ENCODE peak calls at places on chromosome 9, in five cellular contexts. One of them, this sample, is unnamed.

GRCh38 chr9:36217256-36217968 is 26.7 kb downstream of the CLTA start:
- DNase-seq in cardiac muscle cell: no peak
- DNase-seq in endodermal cell: no peak
- DNase-seq in CD8-positive, alpha-beta T cell: no peak
- DNase-seq in spleen: no peak
- DNase-seq in this sample: no peak

GRCh38 chr9:107090218-107090617 is 192.9 kb upstream of the RAD23B start:
- DNase-seq in CD8-positive, alpha-beta T cell: no peak
- DNase-seq in endodermal cell: no peak
- DNase-seq in spleen: no peak
- DNase-seq in cardiac muscle cell: no peak
- DNase-seq in this sample: no peak

GRCh38 chr9:127697575-127697974 is 9.2 kb upstream of the CFAP157 start:
- DNase-seq in CD8-positive, alpha-beta T cell: no peak
- DNase-seq in endodermal cell: no peak
- DNase-seq in spleen: no peak
- DNase-seq in cardiac muscle cell: no peak
- DNase-seq in this sample: no peak

GRCh38 chr9:80004687-80005086 is 432.9 kb downstream of the TLE4 start:
- DNase-seq in endodermal cell: no peak
- DNase-seq in CD8-positive, alpha-beta T cell: no peak
- DNase-seq in spleen: no peak
- DNase-seq in cardiac muscle cell: no peak
- DNase-seq in this sample: no peak

GRCh38 chr9:86042226-86042625 is 57.1 kb downstream of the GOLM1 start:
- DNase-seq in spleen: no peak
- DNase-seq in CD8-positive, alpha-beta T cell: no peak
- DNase-seq in cardiac muscle cell: no peak
- DNase-seq in endodermal cell: no peak
- DNase-seq in this sample: no peak

GRCh38 chr9:80072406-80072805 is 500.6 kb downstream of the TLE4 start:
- DNase-seq in cardiac muscle cell: no peak
- DNase-seq in CD8-positive, alpha-beta T cell: no peak
- DNase-seq in spleen: no peak
- DNase-seq in endodermal cell: no peak
- DNase-seq in this sample: no peak

GRCh38 chr9:129561594-129562281 is 59.2 kb downstream of the C9orf50 start:
- DNase-seq in endodermal cell: peak; percentile 57
- DNase-seq in CD8-positive, alpha-beta T cell: no peak
- DNase-seq in cardiac muscle cell: peak; percentile 48
- DNase-seq in spleen: no peak
- DNase-seq in this sample: no peak

GRCh38 chr9:85658716-85659115 is 83.0 kb downstream of the AGTPBP1 start:
- DNase-seq in cardiac muscle cell: no peak
- DNase-seq in spleen: no peak
- DNase-seq in CD8-positive, alpha-beta T cell: no peak
- DNase-seq in endodermal cell: no peak
- DNase-seq in this sample: no peak

GRCh38 chr9:14383296-14383695 is 69.4 kb upstream of the NFIB start:
- DNase-seq in spleen: no peak
- DNase-seq in CD8-positive, alpha-beta T cell: no peak
- DNase-seq in endodermal cell: no peak
- DNase-seq in cardiac muscle cell: peak; percentile 81
- DNase-seq in this sample: no peak

GRCh38 chr9:75932026-75932425 is 41.6 kb downstream of the PCSK5 start:
- DNase-seq in endodermal cell: no peak
- DNase-seq in spleen: no peak
- DNase-seq in cardiac muscle cell: no peak
- DNase-seq in CD8-positive, alpha-beta T cell: no peak
- DNase-seq in this sample: no peak

GRCh38 chr9:124506931-124507879 is at the start of gene NR5A1:
- DNase-seq in spleen: no peak
- DNase-seq in cardiac muscle cell: no peak
- DNase-seq in endodermal cell: no peak
- DNase-seq in CD8-positive, alpha-beta T cell: no peak
- DNase-seq in this sample: no peak

GRCh38 chr9:130260816-130261765 is 4.5 kb upstream of the HMCN2 start:
- DNase-seq in spleen: peak; percentile 50
- DNase-seq in endodermal cell: peak; percentile 40
- DNase-seq in cardiac muscle cell: no peak
- DNase-seq in CD8-positive, alpha-beta T cell: no peak
- DNase-seq in this sample: no peak

GRCh38 chr9:33448159-33448511 is 742 bp upstream of the AQP3 start:
- DNase-seq in spleen: no peak
- DNase-seq in endodermal cell: no peak
- DNase-seq in CD8-positive, alpha-beta T cell: no peak
- DNase-seq in cardiac muscle cell: no peak
- DNase-seq in this sample: no peak

GRCh38 chr9:15735083-15735974 is 182.5 kb downstream of the CCDC171 start:
- DNase-seq in spleen: no peak
- DNase-seq in cardiac muscle cell: peak; percentile 94
- DNase-seq in endodermal cell: no peak
- DNase-seq in CD8-positive, alpha-beta T cell: no peak
- DNase-seq in this sample: no peak

GRCh38 chr9:130189840-130190239 is 17.6 kb downstream of the NCS1 start:
- DNase-seq in endodermal cell: no peak
- DNase-seq in cardiac muscle cell: peak; percentile 77
- DNase-seq in spleen: no peak
- DNase-seq in CD8-positive, alpha-beta T cell: no peak
- DNase-seq in this sample: no peak

GRCh38 chr9:116247284-116247683 is 93.7 kb downstream of the PAPPA start:
- DNase-seq in endodermal cell: no peak
- DNase-seq in CD8-positive, alpha-beta T cell: no peak
- DNase-seq in cardiac muscle cell: no peak
- DNase-seq in spleen: no peak
- DNase-seq in this sample: no peak

GRCh38 chr9:70672136-70672535 is 257.7 kb upstream of the KLF9 start:
- DNase-seq in spleen: no peak
- DNase-seq in CD8-positive, alpha-beta T cell: no peak
- DNase-seq in cardiac muscle cell: peak; percentile 50
- DNase-seq in endodermal cell: no peak
- DNase-seq in this sample: no peak

GRCh38 chr9:4620881-4621555 is 41.1 kb upstream of the PLPP6 start:
- DNase-seq in CD8-positive, alpha-beta T cell: no peak
- DNase-seq in endodermal cell: no peak
- DNase-seq in spleen: no peak
- DNase-seq in cardiac muscle cell: peak; percentile 20
- DNase-seq in this sample: no peak

GRCh38 chr9:129630967-129631672 is 5.2 kb downstream of the NTMT1 start:
- DNase-seq in endodermal cell: no peak
- DNase-seq in spleen: no peak
- DNase-seq in CD8-positive, alpha-beta T cell: no peak
- DNase-seq in cardiac muscle cell: no peak
- DNase-seq in this sample: no peak

GRCh38 chr9:117720987-117721386 is 16.8 kb downstream of the TLR4 start:
- DNase-seq in CD8-positive, alpha-beta T cell: no peak
- DNase-seq in cardiac muscle cell: no peak
- DNase-seq in endodermal cell: no peak
- DNase-seq in spleen: no peak
- DNase-seq in this sample: no peak

GRCh38 chr9:108411632-108412031 is 444.2 kb downstream of the ACTL7B start:
- DNase-seq in endodermal cell: no peak
- DNase-seq in spleen: no peak
- DNase-seq in CD8-positive, alpha-beta T cell: no peak
- DNase-seq in cardiac muscle cell: no peak
- DNase-seq in this sample: no peak

GRCh38 chr9:108417726-108418125 is 438.1 kb downstream of the ACTL7B start:
- DNase-seq in spleen: no peak
- DNase-seq in CD8-positive, alpha-beta T cell: no peak
- DNase-seq in endodermal cell: no peak
- DNase-seq in cardiac muscle cell: peak; percentile 21
- DNase-seq in this sample: no peak

GRCh38 chr9:108416321-108416720 is 439.5 kb downstream of the ACTL7B start:
- DNase-seq in spleen: no peak
- DNase-seq in cardiac muscle cell: peak; percentile 6
- DNase-seq in endodermal cell: no peak
- DNase-seq in CD8-positive, alpha-beta T cell: no peak
- DNase-seq in this sample: no peak

GRCh38 chr9:108410161-108410560 is 445.6 kb downstream of the ACTL7B start:
- DNase-seq in CD8-positive, alpha-beta T cell: no peak
- DNase-seq in spleen: no peak
- DNase-seq in endodermal cell: no peak
- DNase-seq in cardiac muscle cell: no peak
- DNase-seq in this sample: no peak

GRCh38 chr9:108412755-108413154 is 443.0 kb downstream of the ACTL7B start:
- DNase-seq in endodermal cell: peak; percentile 86
- DNase-seq in cardiac muscle cell: no peak
- DNase-seq in CD8-positive, alpha-beta T cell: no peak
- DNase-seq in spleen: no peak
- DNase-seq in this sample: no peak
- TF ChIP-seq CTCF in endodermal cell: peak; percentile 72
- TF ChIP-seq CTCF in cardiac muscle cell: peak; percentile 3
- TF ChIP-seq CTCF in CD8-positive, alpha-beta T cell: no peak
- TF ChIP-seq CTCF in spleen: no peak
- TF ChIP-seq CTCF in this sample: no peak

DNA sequence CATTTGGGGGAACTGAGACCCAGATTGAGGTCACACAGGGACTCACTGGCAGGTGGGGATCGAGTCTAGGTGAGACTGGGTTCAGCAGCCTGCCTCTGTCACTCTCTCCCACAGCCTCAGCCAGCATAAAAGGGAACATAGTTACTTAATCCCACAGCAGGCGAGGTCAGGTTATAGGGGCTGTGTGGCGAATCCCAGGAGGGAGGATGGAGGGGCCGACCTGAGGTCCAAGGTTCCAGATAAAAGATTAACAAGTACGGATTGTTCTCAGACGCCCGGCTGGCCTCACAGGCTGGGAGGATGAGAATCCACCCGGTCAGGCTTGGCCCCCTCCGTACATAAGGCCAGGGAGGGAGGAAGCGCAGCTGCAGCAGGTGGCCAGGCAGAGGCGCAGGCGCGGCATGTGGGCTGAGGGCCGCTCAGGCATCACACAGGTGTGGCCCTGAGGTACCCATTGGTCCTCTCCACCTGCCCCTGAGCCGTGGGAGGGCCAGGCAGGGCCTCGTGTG is 3.3 kb downstream of the SUSD3 start:
- DNase-seq in cardiac muscle cell: no peak
- DNase-seq in spleen: peak; percentile 93
- DNase-seq in CD8-positive, alpha-beta T cell: no peak
- DNase-seq in endodermal cell: peak; percentile 74
- DNase-seq in this sample: no peak
- H3K27ac ChIP-seq in cardiac muscle cell: no peak overlapping the region
- H3K27ac ChIP-seq in spleen: peak overlapping the region; percentile 93
- H3K27ac ChIP-seq in CD8-positive, alpha-beta T cell: peak overlapping the region; percentile 83
- H3K27ac ChIP-seq in endodermal cell: no peak overlapping the region
- H3K27ac ChIP-seq in this sample: no peak overlapping the region

DNA sequence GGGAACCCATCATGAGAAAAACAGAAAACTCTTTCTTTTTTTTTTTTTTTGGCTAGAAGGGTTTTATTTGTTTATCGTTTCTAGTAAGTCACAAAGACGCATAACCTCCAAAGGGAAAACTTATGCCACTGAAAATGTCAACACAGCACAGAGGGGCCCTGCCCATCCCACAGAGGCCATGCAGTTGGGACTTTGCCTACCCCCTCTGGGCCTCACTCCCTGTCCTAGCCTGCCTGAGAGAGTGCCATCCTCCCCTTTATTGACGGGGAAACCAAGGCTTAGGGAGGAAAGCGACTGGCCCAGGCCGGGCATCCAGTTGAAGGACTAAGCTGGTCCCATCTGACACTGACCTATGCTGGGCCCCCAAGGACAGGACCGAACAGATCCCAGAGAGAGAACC is 74.7 kb downstream of the VAV2 start:
- DNase-seq in spleen: no peak
- DNase-seq in CD8-positive, alpha-beta T cell: no peak
- DNase-seq in endodermal cell: no peak
- DNase-seq in cardiac muscle cell: no peak
- DNase-seq in this sample: no peak
- H3K4me1 ChIP-seq in spleen: no peaks in the 10 kb centered on the region
- H3K4me1 ChIP-seq in CD8-positive, alpha-beta T cell: no peaks in the 10 kb centered on the region
- H3K4me1 ChIP-seq in endodermal cell: no peaks in the 10 kb centered on the region
- H3K4me1 ChIP-seq in cardiac muscle cell: peaks cover 10% of the 10 kb centered on the region
- H3K4me1 ChIP-seq in this sample: no peaks in the 10 kb centered on the region

GRCh38 chr9:74006935-74007334 is 490.2 kb upstream of the RORB start:
- DNase-seq in cardiac muscle cell: peak; percentile 35
- DNase-seq in endodermal cell: peak; percentile 62
- DNase-seq in CD8-positive, alpha-beta T cell: no peak
- DNase-seq in spleen: no peak
- DNase-seq in this sample: no peak
- TF ChIP-seq CTCF in cardiac muscle cell: peak; percentile 13
- TF ChIP-seq CTCF in endodermal cell: peak; percentile 65
- TF ChIP-seq CTCF in CD8-positive, alpha-beta T cell: no peak
- TF ChIP-seq CTCF in spleen: no peak
- TF ChIP-seq CTCF in this sample: no peak

This sample was measured in psoas muscle.